ENCODE peak calls at places on chromosomes 2 and 18, in six cellular contexts. T is esophagus squamous epithelium, P is GM13976, Z is nephron progenitor cell, I is HCT116, L is choroid plexus epithelial cell. B is an unnamed sample.

GRCh38 chr18:8949206-8949605 is 153.3 kb upstream of the NDUFV2 start:
- DNase-seq in T (no peak), I (no peak), P (no peak), Z (no peak), L (no peak), B (no peak)

GRCh38 chr2:149991576-149991975 is 404.0 kb upstream of the MMADHC start:
- DNase-seq in T (no peak), P (no peak), I (no peak), L (peak), Z (no peak), B (no peak)

GRCh38 chr18:70363861-70364260 is 75.0 kb downstream of the SOCS6 start:
- DNase-seq in P (no peak), I (peak), T (no peak), L (peak), Z (no peak), B (no peak)

GRCh38 chr2:127425540-127426490 is 7.6 kb downstream of the PROC start:
- DNase-seq in T (no peak), Z (no peak), P (no peak), I (no peak), L (no peak), B (no peak)

GRCh38 chr2:120765911-120766757 is 30.5 kb downstream of the GLI2 start:
- DNase-seq in L (peak), I (no peak), Z (peak), P (no peak), T (no peak), B (no peak)

GRCh38 chr18:76657428-76657827 is 162.4 kb upstream of the ZNF516 start:
- DNase-seq in Z (no peak), T (no peak), P (no peak), I (no peak), L (peak), B (no peak)

GRCh38 chr18:37537868-37538525 is 27.6 kb downstream of the CELF4 start:
- DNase-seq in P (peak), L (peak), I (peak), Z (peak), T (no peak), B (peak)

GRCh38 chr2:21427606-21428005 is 303.8 kb downstream of the TDRD15 start:
- DNase-seq in L (no peak), Z (no peak), P (no peak), T (no peak), I (no peak), B (no peak)

GRCh38 chr2:9170458-9171130 is 36.0 kb upstream of the ASAP2 start:
- DNase-seq in T (no peak), P (no peak), I (no peak), L (no peak), Z (no peak), B (no peak)

GRCh38 chr2:215461836-215462532 is 26.1 kb upstream of the FN1 start:
- DNase-seq in L (peak), I (no peak), T (no peak), P (no peak), Z (no peak), B (no peak)

GRCh38 chr2:228334173-228334572 is 152.7 kb upstream of the SPHKAP start:
- DNase-seq in I (no peak), T (no peak), L (no peak), P (no peak), Z (no peak), B (no peak)

GRCh38 chr2:226641008-226641407 is 158.6 kb downstream of the IRS1 start:
- DNase-seq in P (no peak), I (no peak), L (no peak), Z (no peak), T (no peak), B (no peak)

GRCh38 chr2:239602290-239603282 is 201.8 kb upstream of the HDAC4 start:
- DNase-seq in I (no peak), Z (no peak), L (no peak), P (no peak), T (no peak), B (no peak)

GRCh38 chr2:230866704-230867561 is 2.2 kb downstream of the ITM2C start:
- DNase-seq in T (no peak), Z (no peak), L (no peak), I (no peak), P (peak), B (no peak)

GRCh38 chr2:32418777-32419176 is 62.0 kb downstream of the BIRC6 start:
- DNase-seq in P (no peak), L (peak), I (no peak), T (no peak), Z (no peak), B (no peak)

GRCh38 chr2:186780701-186781316 is 68.2 kb downstream of the ZSWIM2 start:
- DNase-seq in I (peak), T (no peak), L (peak), Z (no peak), P (peak), B (no peak)

GRCh38 chr2:160489096-160489495 is 4.5 kb downstream of the RBMS1 start:
- DNase-seq in I (no peak), P (no peak), T (no peak), Z (no peak), L (no peak), B (no peak)

GRCh38 chr2:231355802-231356473 is 39.6 kb upstream of the B3GNT7 start:
- DNase-seq in Z (no peak), I (no peak), P (no peak), L (peak), T (no peak), B (no peak)

GRCh38 chr2:54479422-54479821 is 23.3 kb downstream of the SPTBN1 start:
- DNase-seq in T (no peak), Z (no peak), P (no peak), L (peak), I (no peak), B (no peak)

GRCh38 chr2:53252115-53252514 is 515.5 kb upstream of the CHAC2 start:
- DNase-seq in L (peak), I (no peak), P (no peak), Z (no peak), T (no peak), B (no peak)

GRCh38 chr2:119711352-119711751 is 32.4 kb downstream of the TMEM177 start:
- DNase-seq in L (no peak), Z (no peak), T (no peak), P (no peak), I (no peak), B (no peak)

GRCh38 chr2:189129971-189130370 is 49.6 kb downstream of the COL5A2 start:
- DNase-seq in Z (no peak), P (no peak), L (peak), I (no peak), T (no peak), B (no peak)

GRCh38 chr2:231170058-231170457 is 28.4 kb upstream of the ARMC9 start:
- DNase-seq in T (no peak), L (no peak), I (no peak), P (no peak), Z (no peak), B (no peak)

GRCh38 chr2:103161456-103162289 is 399.8 kb downstream of the TMEM182 start:
- DNase-seq in Z (peak), I (peak), P (peak), L (peak), T (no peak), B (peak)

GRCh38 chr2:190451561-190452176 is 43.5 kb downstream of the MFSD6 start:
- DNase-seq in I (no peak), P (no peak), Z (no peak), L (peak), T (no peak), B (no peak)

GRCh38 chr18:76654536-76654935 is 159.5 kb upstream of the ZNF516 start:
- DNase-seq in L (peak), P (no peak), I (no peak), Z (no peak), T (no peak), B (no peak)

GRCh38 chr2:48399828-48400552 is 130.0 kb upstream of the STON1 start:
- DNase-seq in L (no peak), T (no peak), P (no peak), I (no peak), Z (no peak), B (no peak)

GRCh38 chr2:49255325-49256023 is 101.2 kb upstream of the FSHR start:
- DNase-seq in P (no peak), Z (no peak), T (no peak), I (no peak), L (peak), B (no peak)

GRCh38 chr2:161370981-161371380 is 45.1 kb upstream of the TBR1 start:
- DNase-seq in T (no peak), P (no peak), L (no peak), I (no peak), Z (no peak), B (no peak)

GRCh38 chr2:228768818-228769217 is 502.3 kb downstream of the PID1 start:
- DNase-seq in I (no peak), T (no peak), Z (no peak), L (peak), P (no peak), B (no peak)

GRCh38 chr2:79833235-79833878 is 320.5 kb downstream of the CTNNA2 start:
- DNase-seq in T (no peak), L (no peak), I (no peak), Z (no peak), P (no peak), B (no peak)

GRCh38 chr2:71703981-71704545 is 250.7 kb downstream of the DYSF start:
- DNase-seq in L (no peak), T (no peak), I (no peak), P (no peak), Z (no peak), B (no peak)

GRCh38 chr18:74040008-74040407 is 107.6 kb downstream of the FBXO15 start:
- DNase-seq in T (no peak), I (no peak), L (no peak), Z (no peak), P (no peak), B (no peak)

GRCh38 chr18:74040459-74041332 is 106.9 kb downstream of the FBXO15 start:
- DNase-seq in Z (peak), L (peak), T (no peak), I (peak), P (peak), B (peak)
- TF ChIP-seq CTCF in Z (peak), L (peak), T (peak), I (peak), P (peak), B (peak)

GRCh38 chr18:45702871-45703270 is 21.1 kb upstream of the SLC14A1 start:
- DNase-seq in T (no peak), L (no peak), I (no peak), P (no peak), Z (no peak), B (no peak)
- TF ChIP-seq CTCF in T (no peak), L (no peak), I (no peak), P (no peak), Z (no peak), B (no peak)

DNA sequence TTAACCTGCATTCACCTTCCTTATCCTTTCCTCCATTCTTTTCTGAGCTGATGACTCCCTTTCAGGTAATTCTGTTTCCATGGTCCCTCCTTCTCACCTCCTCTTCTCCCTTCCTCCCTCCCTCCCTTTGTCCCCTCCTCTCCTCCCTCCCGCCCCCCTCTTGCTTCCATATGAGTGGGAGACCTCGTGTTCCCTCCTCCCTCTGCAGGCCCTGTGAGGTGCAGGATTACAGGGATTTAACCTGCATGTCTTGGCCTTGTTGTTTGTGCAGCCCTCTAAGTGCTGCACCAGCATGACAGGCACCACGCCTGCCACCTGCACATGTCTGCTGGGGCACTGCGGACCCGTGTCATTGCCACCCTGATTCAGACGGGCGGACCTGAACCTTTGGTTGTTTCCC is 103.1 kb downstream of the SNTG2 start:
- DNase-seq in P (no peak), L (no peak), I (no peak), T (no peak), Z (no peak), B (no peak)
- TF ChIP-seq CTCF in P (no peak), L (no peak), I (no peak), T (no peak), Z (no peak), B (no peak)

DNA sequence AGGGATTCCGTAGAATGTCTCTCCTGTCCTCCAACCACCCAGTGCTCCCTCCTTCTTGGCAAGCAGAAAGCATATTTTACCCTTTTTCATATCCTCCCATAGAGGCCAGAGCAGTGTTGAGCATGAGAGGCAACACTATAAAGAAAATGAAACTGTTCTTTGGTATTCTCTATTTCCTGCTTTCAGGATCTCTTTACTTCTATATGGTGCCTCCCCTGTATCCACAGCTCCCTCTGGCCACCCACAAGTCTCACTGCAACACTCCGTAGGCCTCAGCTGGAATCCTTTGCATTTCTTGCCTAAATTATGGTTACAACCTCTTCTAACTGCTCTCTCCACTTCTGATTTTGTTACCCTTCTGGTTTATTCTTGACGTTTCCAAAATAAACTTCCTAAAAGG is 74.9 kb upstream of the C2orf15 start:
- DNase-seq in I (peak), Z (no peak), T (no peak), P (peak), L (peak), B (peak)
- TF ChIP-seq CTCF in I (peak), Z (peak), T (peak), P (no peak), L (peak), B (peak)

GRCh38 chr2:157260403-157261198 is 3.1 kb downstream of the GALNT5 start:
- DNase-seq in Z (no peak), L (no peak), I (no peak), P (no peak), T (no peak), B (no peak)

GRCh38 chr2:157256621-157257020 is 884 bp upstream of the GALNT5 start:
- DNase-seq in L (no peak), P (no peak), Z (no peak), I (no peak), T (no peak), B (peak)

GRCh38 chr2:157254041-157254440 is 3.5 kb upstream of the GALNT5 start:
- DNase-seq in Z (no peak), T (no peak), P (no peak), L (no peak), I (no peak), B (no peak)

GRCh38 chr2:157258520-157259326 is 1.2 kb downstream of the GALNT5 start:
- DNase-seq in T (no peak), Z (no peak), L (no peak), I (no peak), P (no peak), B (no peak)

GRCh38 chr2:157257312-157258252 is at the start of gene GALNT5:
- DNase-seq in P (no peak), L (peak), I (no peak), Z (peak), T (no peak), B (no peak)
- TF ChIP-seq CTCF in P (no peak), L (no peak), I (no peak), Z (no peak), T (no peak), B (no peak)

GRCh38 chr2:174486614-174487535 is at the start of gene GPR155:
- DNase-seq in I (peak), P (peak), L (peak), Z (peak), T (peak), B (peak)
- TF ChIP-seq CTCF in I (no peak), P (no peak), L (peak), Z (no peak), T (no peak), B (no peak)

GRCh38 chr2:73268831-73269685 is 15.2 kb downstream of the FBXO41 start:
- DNase-seq in P (peak), L (peak), Z (peak), I (peak), T (no peak), B (peak)
- TF ChIP-seq CTCF in P (peak), L (peak), Z (peak), I (peak), T (peak), B (no peak)

GRCh38 chr2:954687-955000 is 4.0 kb downstream of the SNTG2 start:
- DNase-seq in L (no peak), Z (no peak), T (no peak), I (no peak), P (no peak), B (no peak)
- TF ChIP-seq CTCF in L (no peak), Z (no peak), T (no peak), I (peak), P (no peak), B (no peak)

GRCh38 chr2:46875226-46875899 is 40.2 kb downstream of the MCFD2 start:
- DNase-seq in I (no peak), P (no peak), L (no peak), T (no peak), Z (no peak), B (no peak)

GRCh38 chr2:46878886-46879285 is 36.7 kb downstream of the MCFD2 start:
- DNase-seq in P (no peak), L (no peak), I (no peak), Z (peak), T (no peak), B (no peak)

GRCh38 chr2:46877619-46878113 is 37.9 kb downstream of the MCFD2 start:
- DNase-seq in T (no peak), Z (no peak), I (no peak), L (no peak), P (no peak), B (no peak)

GRCh38 chr2:46878240-46878877 is 37.2 kb downstream of the MCFD2 start:
- DNase-seq in P (no peak), I (no peak), L (no peak), Z (no peak), T (no peak), B (no peak)

DNA sequence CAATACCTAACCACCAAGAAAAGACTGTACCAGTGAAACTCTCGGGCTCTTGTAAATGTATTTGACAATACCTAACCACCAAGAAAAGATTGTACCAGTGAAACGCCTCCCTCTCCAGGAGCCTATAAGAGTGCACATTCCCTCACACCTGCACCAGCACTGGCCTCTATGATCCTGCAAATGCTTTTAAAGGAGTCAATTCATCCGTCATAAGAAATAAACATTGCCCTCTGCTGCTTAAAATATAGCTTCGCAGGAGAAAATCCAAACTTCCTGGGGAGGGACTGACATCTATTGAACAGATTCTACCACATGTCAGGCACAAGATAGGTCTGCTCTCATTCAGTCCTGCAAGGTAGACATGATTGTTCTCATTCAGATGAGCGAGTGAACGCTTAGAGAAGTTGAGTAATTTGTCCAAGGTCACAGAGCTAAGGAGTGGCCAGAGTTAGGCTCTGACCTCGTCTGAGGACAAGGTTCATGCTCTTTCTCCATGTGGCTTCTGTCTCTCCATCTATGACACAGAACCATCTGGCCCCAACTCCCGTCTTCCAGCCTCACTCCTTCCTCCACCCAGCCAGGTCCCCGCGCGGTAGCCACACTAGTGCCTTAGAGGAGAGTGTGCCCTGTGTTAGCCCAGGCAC is 38.7 kb downstream of the MCFD2 start:
- DNase-seq in Z (no peak), I (peak), L (peak), T (no peak), P (no peak), B (no peak)
- TF ChIP-seq CTCF in Z (no peak), I (peak), L (peak), T (peak), P (no peak), B (peak)